ENCODE peak calls at places on chromosomes 5 and 9, in six cellular contexts. D, W, F, S, X and O are unnamed samples.
A peak's percentile ranks its signal among the peaks of the same experiment; 100 is the strongest.

GRCh38 chr5:143404416-143405062 is 1.1 kb upstream of the NR3C1 start:
- DNase-seq in D (peak; percentile 77), W (no peak), F (no peak), S (peak; percentile 28), X (peak; percentile 77), O (peak; percentile 64)

GRCh38 chr5:33315170-33315569 is 125.6 kb upstream of the TARS1 start:
- DNase-seq in D (no peak), W (no peak), F (no peak), S (no peak), X (no peak), O (no peak)

GRCh38 chr9:18825775-18826174 is 207.2 kb downstream of the SAXO1 start:
- DNase-seq in D (no peak), W (no peak), F (no peak), S (no peak), X (no peak), O (no peak)

GRCh38 chr5:137825165-137825564 is 42.5 kb upstream of the MYOT start:
- DNase-seq in D (no peak), W (no peak), F (no peak), S (no peak), X (no peak), O (peak; percentile 2)

GRCh38 chr9:70949239-70949638 is 172.2 kb downstream of the TRPM3 start:
- DNase-seq in D (no peak), W (no peak), F (no peak), S (no peak), X (no peak), O (no peak)

GRCh38 chr9:4666042-4666699 is at the start of gene SPATA6L:
- DNase-seq in D (no peak), W (no peak), F (no peak), S (peak; percentile 11), X (peak; percentile 81), O (no peak)

GRCh38 chr5:74497706-74498105 is 142.8 kb downstream of the ENC1 start:
- DNase-seq in D (no peak), W (no peak), F (no peak), S (no peak), X (no peak), O (no peak)

GRCh38 chr5:171595801-171596231 is 176.4 kb downstream of the FGF18 start:
- DNase-seq in D (no peak), W (no peak), F (no peak), S (peak; percentile 4), X (no peak), O (no peak)

DNA sequence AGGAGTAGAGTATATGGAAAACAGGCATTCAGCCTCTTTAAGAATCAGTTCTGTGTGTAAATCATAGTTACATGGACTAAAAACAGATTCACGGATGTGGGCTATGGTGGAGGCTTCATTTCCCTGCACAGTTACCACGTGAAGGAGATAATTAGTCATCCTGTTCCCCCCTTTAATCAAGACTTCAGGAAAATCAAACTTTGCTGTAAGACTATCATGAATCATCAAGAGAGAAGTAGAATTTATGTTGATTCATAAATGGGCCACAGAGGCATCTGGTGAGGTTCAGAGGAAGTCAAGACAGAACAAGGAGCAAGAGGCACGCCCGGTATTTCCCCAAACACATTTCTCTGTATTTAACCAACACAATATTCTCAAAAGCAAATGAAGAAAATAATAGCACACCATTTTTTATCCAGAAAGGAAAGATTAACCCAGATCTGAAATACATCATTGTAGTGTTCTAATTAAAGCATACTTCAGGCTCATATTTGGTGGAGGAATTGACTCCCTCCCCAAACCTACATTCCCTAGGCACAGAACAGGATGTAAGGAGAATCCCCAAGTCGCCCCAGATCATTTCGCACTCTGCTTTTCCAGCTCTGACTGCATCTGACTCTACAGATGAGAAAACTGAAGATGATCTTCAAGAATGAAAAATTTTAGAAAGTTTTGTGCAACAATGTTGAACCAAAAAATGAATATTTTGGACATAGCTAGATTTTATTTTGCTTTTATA is 175.8 kb upstream of the GAS1 start:
- DNase-seq in D (no peak), W (no peak), F (no peak), S (no peak), X (no peak), O (no peak)
- H3K27ac ChIP-seq in D (no peak overlapping the region), W (no peak overlapping the region), F (no peak overlapping the region), S (no peak overlapping the region), X (peak overlapping the region; percentile 83), O (no peak overlapping the region)

GRCh38 chr9:5817776-5818336 is 15.1 kb downstream of the ERMP1 start:
- DNase-seq in D (no peak), W (peak; percentile 53), F (no peak), S (peak; percentile 38), X (no peak), O (no peak)
- TF ChIP-seq REST in D (no peak), W (no peak), F (no peak), S (no peak), X (no peak), O (no peak)

GRCh38 chr9:96169901-96170300 is 132.1 kb downstream of the HSD17B3 start:
- DNase-seq in D (no peak), W (no peak), F (no peak), S (no peak), X (peak; percentile 40), O (no peak)

GRCh38 chr9:96166981-96167380 is 135.0 kb downstream of the HSD17B3 start:
- DNase-seq in D (no peak), W (no peak), F (no peak), S (no peak), X (no peak), O (no peak)

GRCh38 chr9:96171749-96172148 is 130.2 kb downstream of the HSD17B3 start:
- DNase-seq in D (no peak), W (no peak), F (no peak), S (no peak), X (no peak), O (no peak)

GRCh38 chr9:96168882-96169281 is 133.1 kb downstream of the HSD17B3 start:
- DNase-seq in D (no peak), W (no peak), F (no peak), S (no peak), X (no peak), O (no peak)

DNA sequence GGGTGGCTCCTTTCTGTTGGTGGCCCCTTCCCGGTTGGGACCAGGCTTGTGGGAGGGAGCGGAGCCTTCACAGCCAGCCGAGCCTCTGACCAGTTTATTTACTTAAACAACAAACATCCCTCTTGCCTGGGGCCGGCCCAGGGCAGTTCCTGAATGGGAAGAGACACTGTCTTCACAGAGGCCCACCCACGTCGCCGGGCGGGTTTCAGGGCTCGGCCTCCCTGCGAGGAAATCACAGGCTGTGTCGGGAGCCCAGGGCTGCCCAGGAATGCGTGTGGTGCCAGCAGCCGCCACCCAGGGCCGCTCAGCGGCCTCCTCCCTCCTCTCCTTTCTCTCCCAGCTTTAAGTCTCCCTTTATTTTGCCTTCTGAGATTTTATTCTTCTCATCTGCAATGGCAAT is 132.5 kb downstream of the HSD17B3 start:
- DNase-seq in D (no peak), W (no peak), F (no peak), S (peak; percentile 24), X (peak; percentile 58), O (no peak)
- TF ChIP-seq SIN3A in D (no peak), W (no peak), F (no peak), S (no peak), X (no peak), O (no peak)

GRCh38 chr5:113038136-113038535 is 61.5 kb downstream of the DCP2 start:
- DNase-seq in D (no peak), W (no peak), F (no peak), S (no peak), X (no peak), O (no peak)
- H3K27ac ChIP-seq in D (no peak overlapping the region), W (no peak overlapping the region), F (no peak overlapping the region), S (no peak overlapping the region), X (no peak overlapping the region), O (no peak overlapping the region)